ENCODE peak calls at places on chromosomes 11 and 22, in five cellular contexts. T is neural progenitor cell, C is body of pancreas, R is fibroblast of lung, Y is lower leg skin. A is an unnamed sample.

GRCh38 chr11:117045956-117046355 is 52.3 kb downstream of the SIK3 start:
- DNase-seq in T (no peak), R (peak), Y (no peak), C (no peak), A (no peak)

GRCh38 chr11:69166186-69167115 is 10.7 kb downstream of the SMIM38 start:
- DNase-seq in R (peak), T (peak), C (no peak), Y (no peak), A (peak)

GRCh38 chr11:109241988-109242387 is 180.0 kb upstream of the C11orf87 start:
- DNase-seq in C (no peak), T (no peak), Y (no peak), R (no peak), A (no peak)

GRCh38 chr11:97854877-97855276 is 1165.9 kb upstream of the CNTN5 start:
- DNase-seq in Y (no peak), T (no peak), R (no peak), C (no peak), A (no peak)

GRCh38 chr11:111320728-111321568 is 22.6 kb downstream of the POU2AF3 start:
- DNase-seq in R (no peak), Y (no peak), C (peak), T (peak), A (no peak)

GRCh38 chr11:19951558-19952083 is 208.7 kb downstream of the DBX1 start:
- DNase-seq in C (no peak), Y (no peak), T (peak), R (peak), A (peak)

GRCh38 chr11:47977651-47978050 is 2.7 kb upstream of the PTPRJ start:
- DNase-seq in C (no peak), R (peak), T (no peak), Y (no peak), A (no peak)

GRCh38 chr22:28442951-28443876 is 236.4 kb downstream of the TTC28 start:
- DNase-seq in R (peak), Y (peak), T (peak), C (peak), A (peak)

GRCh38 chr11:113556036-113556435 is 80.8 kb upstream of the DRD2 start:
- DNase-seq in R (no peak), C (no peak), T (no peak), Y (no peak), A (peak)

GRCh38 chr11:65058419-65059054 is at the start of gene NAALADL1:
- DNase-seq in Y (no peak), C (no peak), T (no peak), R (no peak), A (no peak)

GRCh38 chr11:69447786-69448185 is 33.7 kb upstream of the LINC01488 start:
- DNase-seq in Y (no peak), T (no peak), R (no peak), C (no peak), A (no peak)

GRCh38 chr11:2559527-2560311 is 114.9 kb downstream of the KCNQ1 start:
- DNase-seq in T (no peak), R (no peak), C (no peak), Y (no peak), A (no peak)

GRCh38 chr22:36355894-36356293 is 31.9 kb downstream of the MYH9 start:
- DNase-seq in R (no peak), Y (no peak), T (no peak), C (no peak), A (no peak)

GRCh38 chr22:36355362-36355761 is 32.4 kb downstream of the MYH9 start:
- DNase-seq in Y (no peak), T (no peak), C (no peak), R (no peak), A (peak)

GRCh38 chr22:36350751-36351594 is 36.8 kb downstream of the MYH9 start:
- DNase-seq in Y (no peak), T (no peak), C (peak), R (peak), A (no peak)

GRCh38 chr22:36351921-36352774 is 35.6 kb downstream of the MYH9 start:
- DNase-seq in C (no peak), R (peak), Y (no peak), T (no peak), A (no peak)

GRCh38 chr22:36352775-36353507 is 34.8 kb downstream of the MYH9 start:
- DNase-seq in R (peak), Y (no peak), T (peak), C (peak), A (peak)
- TF ChIP-seq CTCF in R (peak), Y (no peak), T (no peak), C (no peak), A (no peak)

GRCh38 chr22:37904572-37905533 is 1.2 kb upstream of the MICALL1 start:
- DNase-seq in C (no peak), R (peak), T (no peak), Y (peak), A (peak)
- H3K4me3 ChIP-seq in C (no peak), R (no peak), T (no peak), Y (no peak), A (no peak)

GRCh38 chr11:36313750-36314500 is 17.8 kb downstream of the PRR5L start:
- DNase-seq in T (no peak), R (no peak), C (no peak), Y (no peak), A (no peak)

GRCh38 chr11:36313073-36313472 is 17.0 kb downstream of the PRR5L start:
- DNase-seq in R (no peak), T (no peak), C (no peak), Y (no peak), A (no peak)

GRCh38 chr11:36309779-36310178 is 13.7 kb downstream of the PRR5L start:
- DNase-seq in R (no peak), T (no peak), C (no peak), Y (no peak), A (no peak)

GRCh38 chr11:36312593-36312990 is 16.5 kb downstream of the PRR5L start:
- DNase-seq in C (no peak), R (peak), T (no peak), Y (no peak), A (peak)

GRCh38 chr11:36311926-36312592 is 16.0 kb downstream of the PRR5L start:
- DNase-seq in Y (no peak), T (no peak), R (no peak), C (no peak), A (no peak)
- TF ChIP-seq CTCF in Y (no peak), T (no peak), R (no peak), C (no peak), A (no peak)

GRCh38 chr11:62125316-62125715 is 1.5 kb downstream of the INCENP start:
- DNase-seq in Y (no peak), R (no peak), T (no peak), C (no peak), A (no peak)
- H3K4me3 ChIP-seq in Y (no peak), R (peak), T (peak), C (no peak), A (peak)

GRCh38 chr11:8873966-8874365 is 37.0 kb upstream of the AKIP1 start:
- DNase-seq in T (no peak), C (no peak), Y (no peak), R (peak), A (peak)

GRCh38 chr11:8872017-8872416 is 39.0 kb upstream of the AKIP1 start:
- DNase-seq in Y (no peak), R (no peak), C (no peak), T (no peak), A (no peak)

GRCh38 chr11:8867856-8868705 is 42.9 kb upstream of the AKIP1 start:
- DNase-seq in Y (no peak), R (peak), C (no peak), T (no peak), A (peak)

GRCh38 chr11:8871283-8871775 is 39.7 kb upstream of the AKIP1 start:
- DNase-seq in T (peak), Y (peak), C (peak), R (peak), A (peak)

DNA sequence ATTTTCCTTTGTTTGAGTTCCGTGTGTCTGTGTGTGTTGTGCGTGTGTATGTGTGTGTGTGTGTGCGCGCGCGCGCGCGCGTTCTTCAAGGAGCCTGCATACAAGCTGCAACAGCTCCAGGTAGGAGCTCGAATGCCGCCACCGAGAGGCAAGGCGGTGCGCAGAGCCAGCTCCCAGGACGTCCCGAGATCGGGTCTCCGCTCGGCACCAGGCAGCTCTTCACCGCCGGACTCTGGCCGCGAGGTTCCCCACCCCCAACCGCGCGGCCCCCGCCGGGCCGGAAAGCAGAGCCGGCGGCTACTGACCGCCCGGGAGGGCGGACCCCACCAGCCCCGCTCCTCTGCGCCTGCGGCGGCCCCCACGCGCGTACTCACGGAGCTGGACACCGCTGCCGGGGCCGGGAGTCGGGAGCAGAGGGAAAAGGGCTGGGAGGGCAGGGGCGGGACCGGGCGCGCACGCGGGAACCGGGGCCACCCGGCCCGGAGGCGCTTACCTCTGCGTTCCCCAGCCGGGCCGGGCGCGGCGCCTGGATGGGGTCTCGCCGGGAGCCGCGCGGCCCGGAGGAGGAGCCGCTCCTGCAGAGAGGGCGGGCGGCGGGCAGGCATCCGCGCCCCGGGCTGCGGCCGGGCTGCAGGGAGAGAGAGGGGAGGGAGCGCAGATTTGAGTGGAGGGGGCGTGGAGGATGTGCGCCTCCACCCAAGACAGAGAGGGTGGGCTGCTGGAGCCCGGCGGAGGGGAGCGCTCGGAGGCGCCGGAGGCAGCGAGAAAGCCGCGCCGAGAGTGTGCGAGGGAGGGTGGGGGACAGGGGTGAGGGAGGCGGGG is 40.3 kb upstream of the AKIP1 start:
- DNase-seq in T (peak), Y (peak), C (peak), R (peak), A (peak)
- TF ChIP-seq CTCF in T (no peak), Y (no peak), C (no peak), R (no peak), A (no peak)

GRCh38 chr11:12087075-12087775 is 23.2 kb upstream of the MICAL2 start:
- DNase-seq in T (no peak), C (no peak), Y (peak), R (peak), A (no peak)
- H3K4me3 ChIP-seq in T (no peak), C (no peak), Y (no peak), R (no peak), A (no peak)

GRCh38 chr22:43887391-43887790 is 4.4 kb downstream of the PNPLA5 start:
- DNase-seq in R (no peak), Y (no peak), T (no peak), C (no peak), A (no peak)

GRCh38 chr22:43890901-43891331 is 897 bp downstream of the PNPLA5 start:
- DNase-seq in T (no peak), R (no peak), C (no peak), Y (no peak), A (no peak)

GRCh38 chr22:43891360-43892182 is at the start of gene PNPLA5:
- DNase-seq in Y (no peak), T (peak), R (no peak), C (no peak), A (no peak)

GRCh38 chr22:43888740-43889139 is 3.1 kb downstream of the PNPLA5 start:
- DNase-seq in T (no peak), R (no peak), Y (no peak), C (no peak), A (no peak)

DNA sequence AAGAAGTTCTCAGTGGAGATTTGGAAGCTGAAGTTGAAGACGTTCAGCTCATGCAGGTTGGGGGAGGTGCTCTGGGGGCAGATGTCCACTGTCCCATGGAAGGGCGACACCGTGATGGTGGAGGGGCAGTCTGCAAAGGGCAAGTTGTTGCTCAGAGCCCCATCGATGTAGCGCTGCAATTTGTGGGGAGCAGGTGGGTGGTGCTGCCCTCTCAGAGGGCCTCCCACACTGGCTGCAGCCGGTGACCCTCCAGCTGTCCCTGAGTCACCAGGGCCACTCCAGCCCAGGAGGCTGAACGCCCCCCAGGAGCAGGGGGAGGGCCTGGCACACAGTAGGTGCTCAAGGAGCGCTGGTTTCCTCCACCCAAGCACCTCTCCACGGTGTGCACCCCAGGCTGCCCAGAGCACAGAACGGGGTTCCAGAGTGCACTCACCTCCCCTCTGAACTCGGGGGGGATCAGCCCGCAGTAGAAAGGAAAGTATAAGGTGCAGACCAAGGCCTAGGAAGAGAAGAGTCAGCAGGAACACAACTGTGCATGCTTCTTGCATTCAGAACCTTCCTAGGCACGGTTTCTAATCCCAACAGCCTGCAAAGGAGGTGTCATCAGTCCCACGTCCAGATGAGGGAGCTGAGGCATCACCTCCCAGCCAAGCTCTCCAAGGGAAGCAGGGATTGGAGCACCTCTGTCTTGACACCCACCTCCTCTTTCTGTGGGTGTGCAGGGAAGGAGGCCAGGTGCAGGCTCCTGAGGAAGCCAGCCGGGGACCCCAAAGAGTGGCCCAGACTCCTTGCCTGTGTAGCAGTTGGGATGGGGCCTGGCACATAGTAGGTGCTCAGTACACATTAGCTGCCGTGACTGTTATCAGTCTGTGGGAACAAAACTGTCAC is 2.2 kb downstream of the PNPLA5 start:
- DNase-seq in R (peak), Y (no peak), T (peak), C (no peak), A (peak)
- TF ChIP-seq CTCF in R (peak), Y (no peak), T (peak), C (no peak), A (no peak)

DNA sequence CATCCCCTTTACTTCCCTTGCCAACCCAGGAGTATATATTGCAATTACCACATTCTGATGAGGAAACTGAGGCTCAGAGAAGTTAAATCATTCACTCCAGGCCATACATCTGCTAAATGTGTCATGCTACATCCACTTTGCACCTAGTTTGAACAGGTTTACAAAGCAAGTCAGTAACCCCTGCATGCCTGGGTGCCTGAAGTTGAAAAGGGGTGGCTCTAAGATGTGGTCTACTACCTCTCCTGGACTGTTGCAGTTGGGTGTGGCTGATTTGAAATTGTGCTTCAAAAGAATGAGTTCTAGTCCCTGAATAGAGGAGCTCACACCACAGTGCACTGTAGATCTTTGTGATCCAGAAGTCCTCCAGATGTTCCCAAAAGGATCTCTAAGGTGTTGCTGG is 23.7 kb downstream of the FLI1 start:
- DNase-seq in T (no peak), Y (no peak), C (no peak), R (no peak), A (no peak)
- H3K4me3 ChIP-seq in T (no peak), Y (no peak), C (no peak), R (no peak), A (no peak)

GRCh38 chr22:29603358-29604191 is at the start of gene NF2:
- DNase-seq in Y (peak), R (peak), T (peak), C (peak), A (peak)
- TF ChIP-seq CTCF in Y (no peak), R (no peak), T (peak), C (no peak), A (no peak)